ENCODE peak calls at places on chromosomes 2 and 18, in six cellular contexts. W is PC-3, I is WTC11, E is mammary epithelial cell, F is kidney, S is mesothelial cell of epicardium. P is an unnamed sample.

GRCh38 chr2:29528891-29529520 is 392.4 kb downstream of the ALK start:
- DNase-seq in W (peak), I (no peak), E (no peak), F (peak), S (no peak), P (no peak)

GRCh38 chr2:45123521-45124191 is 114.4 kb upstream of the SIX2 start:
- DNase-seq in W (peak), I (no peak), E (no peak), F (no peak), S (no peak), P (no peak)

GRCh38 chr2:6072757-6073156 is 380.6 kb downstream of the SOX11 start:
- DNase-seq in W (no peak), I (no peak), E (no peak), F (no peak), S (no peak), P (no peak)

GRCh38 chr2:143558665-143559064 is 429.4 kb downstream of the ARHGAP15 start:
- DNase-seq in W (peak), I (no peak), E (peak), F (no peak), S (no peak), P (no peak)

GRCh38 chr2:53130441-53130943 is 637.1 kb upstream of the CHAC2 start:
- DNase-seq in W (peak), I (no peak), E (peak), F (no peak), S (no peak), P (no peak)

GRCh38 chr2:193272011-193272410 is 1077.3 kb upstream of the TMEFF2 start:
- DNase-seq in W (no peak), I (no peak), E (no peak), F (no peak), S (no peak), P (no peak)

GRCh38 chr18:70182548-70182947 is 22.9 kb downstream of the RTTN start:
- DNase-seq in W (no peak), I (no peak), E (no peak), F (no peak), S (no peak), P (no peak)

GRCh38 chr2:228507870-228508269 is 326.4 kb upstream of the SPHKAP start:
- DNase-seq in W (no peak), I (peak), E (no peak), F (no peak), S (no peak), P (no peak)

GRCh38 chr18:45877403-45877802 is 51.9 kb downstream of the SIGLEC15 start:
- DNase-seq in W (no peak), I (no peak), E (no peak), F (no peak), S (no peak), P (no peak)
- TF ChIP-seq CTCF in W (no peak), I (no peak), E (no peak), F (no peak), S (no peak), P (no peak)

GRCh38 chr2:234147335-234147861 is 96.9 kb downstream of the SPP2 start:
- DNase-seq in W (no peak), I (no peak), E (no peak), F (no peak), S (no peak), P (no peak)

GRCh38 chr2:234142530-234142929 is 92.0 kb downstream of the SPP2 start:
- DNase-seq in W (peak), I (no peak), E (no peak), F (no peak), S (no peak), P (no peak)

GRCh38 chr2:234145057-234145456 is 94.6 kb downstream of the SPP2 start:
- DNase-seq in W (no peak), I (no peak), E (no peak), F (no peak), S (no peak), P (no peak)

GRCh38 chr2:234145511-234145910 is 95.0 kb downstream of the SPP2 start:
- DNase-seq in W (no peak), I (no peak), E (no peak), F (no peak), S (no peak), P (no peak)

DNA sequence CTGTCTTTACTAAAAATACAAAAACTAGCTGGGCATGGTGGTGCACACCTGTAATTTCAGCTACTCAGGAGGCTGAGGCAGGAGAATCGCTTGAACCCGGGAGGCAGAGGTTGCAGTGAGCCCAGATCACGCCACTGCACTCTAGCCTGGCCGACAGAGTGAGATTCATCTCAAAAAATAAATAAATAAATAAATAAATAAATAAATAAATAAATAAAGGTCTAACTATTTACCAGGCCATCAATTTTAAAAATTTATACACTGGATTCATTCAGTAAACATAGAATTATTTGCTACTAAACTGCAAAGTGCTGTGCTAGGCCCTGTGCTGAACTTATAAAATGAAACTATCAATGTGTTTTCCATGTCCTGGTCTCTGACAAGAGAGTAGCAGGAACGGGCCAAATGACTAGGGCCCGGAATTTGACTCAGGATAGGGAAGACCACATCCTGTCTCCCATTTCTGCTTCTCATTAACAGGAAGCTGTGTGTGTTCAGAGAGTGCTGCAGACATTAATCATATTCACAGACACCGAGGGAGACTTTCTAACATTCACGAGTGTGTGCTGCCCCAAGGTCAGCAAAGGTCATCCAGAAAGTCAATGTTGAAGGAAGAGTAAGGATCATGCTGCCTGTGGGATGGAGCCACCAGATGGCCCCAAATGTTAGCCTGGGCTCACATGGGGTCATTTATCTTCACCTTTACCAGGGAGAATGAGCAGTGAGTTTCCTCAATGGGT is 95.8 kb downstream of the SPP2 start:
- DNase-seq in W (peak), I (no peak), E (peak), F (no peak), S (no peak), P (no peak)
- TF ChIP-seq CTCF in W (peak), I (no peak), E (no peak), F (no peak), S (no peak), P (no peak)

DNA sequence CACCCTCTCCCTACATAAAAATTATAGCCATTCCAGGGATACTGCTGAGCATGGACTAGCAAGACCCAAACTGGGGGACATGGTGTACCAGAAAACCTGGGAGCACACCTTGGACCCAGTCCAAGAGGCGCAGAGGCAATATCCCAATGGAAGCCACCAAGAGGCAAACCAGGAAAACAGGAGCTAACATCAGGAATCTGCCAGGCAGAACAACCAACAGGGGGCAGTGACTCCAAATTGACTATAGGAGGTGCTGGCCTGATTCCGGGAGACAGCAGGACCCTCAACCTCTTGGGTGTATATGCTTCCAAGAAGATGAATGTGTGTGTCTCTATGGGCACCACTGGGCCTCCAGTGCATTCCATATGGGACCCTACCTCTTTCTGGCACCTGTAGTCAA is 172.7 kb upstream of the ARL4C start:
- DNase-seq in W (no peak), I (peak), E (no peak), F (no peak), S (no peak), P (no peak)
- TF ChIP-seq CTCF in W (peak), I (peak), E (no peak), F (peak), S (no peak), P (no peak)

DNA sequence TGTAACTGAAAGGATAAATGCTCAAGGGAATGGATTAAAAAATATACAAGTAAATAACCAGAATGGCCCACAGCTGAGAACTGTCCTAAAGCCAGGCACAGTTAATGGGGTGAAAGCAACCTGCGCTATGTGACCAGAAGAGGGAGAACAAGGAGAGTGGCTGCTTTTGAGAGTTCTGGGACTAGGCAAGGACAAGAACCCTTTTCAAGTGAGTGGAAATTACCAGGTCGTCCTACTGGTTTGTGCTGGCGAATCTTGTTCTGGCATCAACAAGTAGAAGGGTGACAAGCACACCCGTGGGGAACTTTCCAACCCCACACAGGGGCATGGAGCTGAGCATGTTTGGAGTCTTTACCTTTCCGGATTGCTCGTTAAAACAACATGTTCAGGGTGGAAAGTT is 82.8 kb downstream of the TMEM17 start:
- DNase-seq in W (peak), I (no peak), E (peak), F (no peak), S (no peak), P (no peak)
- TF ChIP-seq CTCF in W (peak), I (no peak), E (peak), F (no peak), S (no peak), P (no peak)

GRCh38 chr2:235027558-235028214 is 75.9 kb downstream of the SH3BP4 start:
- DNase-seq in W (peak), I (no peak), E (peak), F (no peak), S (no peak), P (no peak)

GRCh38 chr2:235026137-235026536 is 74.3 kb downstream of the SH3BP4 start:
- DNase-seq in W (peak), I (no peak), E (peak), F (peak), S (no peak), P (no peak)

GRCh38 chr2:235024951-235025773 is 73.3 kb downstream of the SH3BP4 start:
- DNase-seq in W (no peak), I (no peak), E (no peak), F (peak), S (no peak), P (no peak)

GRCh38 chr2:235028646-235029045 is 76.8 kb downstream of the SH3BP4 start:
- DNase-seq in W (no peak), I (no peak), E (no peak), F (peak), S (no peak), P (no peak)

DNA sequence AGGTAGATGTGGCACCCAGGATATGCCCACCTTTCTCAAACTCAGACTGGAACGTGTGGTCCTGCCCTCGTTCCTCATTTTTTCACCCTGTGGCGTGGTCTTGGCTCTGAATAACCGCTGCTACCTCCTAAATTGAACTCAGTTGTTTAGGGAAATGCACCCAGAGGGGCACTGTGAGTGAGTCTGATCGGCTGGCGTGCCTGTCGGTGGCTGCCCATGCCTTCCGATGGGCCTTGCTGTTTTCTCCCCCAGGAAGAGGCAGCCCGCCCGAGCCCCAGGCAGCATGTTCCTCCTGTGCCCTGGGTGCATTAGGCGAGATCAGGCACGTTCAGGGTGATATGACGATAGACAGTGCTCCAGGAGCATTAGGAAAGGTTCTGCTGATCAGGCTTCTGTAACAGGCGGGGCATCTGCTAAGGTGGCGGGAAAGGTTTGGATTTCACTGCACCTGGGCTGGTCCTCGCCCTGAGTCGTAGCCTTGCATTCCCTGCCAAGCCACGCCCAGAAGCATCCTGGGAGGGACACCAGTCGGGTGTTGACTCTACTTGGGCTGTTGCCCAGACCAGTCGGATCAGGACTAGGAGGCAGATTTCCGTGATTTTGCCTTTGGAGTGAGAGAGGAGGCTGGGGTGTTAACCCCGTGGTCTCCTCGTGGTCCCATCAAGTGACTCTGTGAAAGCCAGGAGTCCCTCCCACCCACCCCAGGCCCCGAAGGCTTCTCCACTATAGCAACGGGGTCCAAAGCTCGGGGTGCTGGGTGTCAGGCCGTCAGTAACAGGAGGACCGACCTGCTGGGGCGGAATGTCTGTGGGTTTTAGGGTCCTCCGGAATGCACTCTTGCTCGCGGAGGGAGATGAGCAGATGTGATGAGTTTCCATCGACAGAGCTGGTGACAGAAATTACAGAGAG is 75.1 kb downstream of the SH3BP4 start:
- DNase-seq in W (peak), I (no peak), E (peak), F (peak), S (no peak), P (no peak)
- TF ChIP-seq CTCF in W (no peak), I (no peak), E (no peak), F (no peak), S (no peak), P (no peak)

GRCh38 chr18:75959150-75959549 is 531.6 kb upstream of the SMIM21 start:
- DNase-seq in W (no peak), I (no peak), E (no peak), F (no peak), S (no peak), P (no peak)

GRCh38 chr18:75962177-75962576 is 532.9 kb downstream of the ZNF516 start:
- DNase-seq in W (no peak), I (no peak), E (no peak), F (no peak), S (no peak), P (no peak)

GRCh38 chr18:75958683-75959082 is 531.2 kb upstream of the SMIM21 start:
- DNase-seq in W (no peak), I (no peak), E (no peak), F (no peak), S (no peak), P (no peak)
- TF ChIP-seq CTCF in W (peak), I (no peak), E (peak), F (no peak), S (no peak), P (no peak)

GRCh38 chr2:202148515-202149154 is 75.6 kb downstream of the KIAA2012 start:
- DNase-seq in W (no peak), I (no peak), E (no peak), F (no peak), S (no peak), P (no peak)

GRCh38 chr2:202147775-202148174 is 74.7 kb downstream of the KIAA2012 start:
- DNase-seq in W (no peak), I (no peak), E (no peak), F (no peak), S (no peak), P (no peak)

GRCh38 chr2:202149953-202150352 is 76.9 kb downstream of the KIAA2012 start:
- DNase-seq in W (no peak), I (no peak), E (no peak), F (no peak), S (no peak), P (no peak)

GRCh38 chr2:202152104-202152771 is 79.2 kb downstream of the KIAA2012 start:
- DNase-seq in W (no peak), I (no peak), E (no peak), F (no peak), S (no peak), P (no peak)

DNA sequence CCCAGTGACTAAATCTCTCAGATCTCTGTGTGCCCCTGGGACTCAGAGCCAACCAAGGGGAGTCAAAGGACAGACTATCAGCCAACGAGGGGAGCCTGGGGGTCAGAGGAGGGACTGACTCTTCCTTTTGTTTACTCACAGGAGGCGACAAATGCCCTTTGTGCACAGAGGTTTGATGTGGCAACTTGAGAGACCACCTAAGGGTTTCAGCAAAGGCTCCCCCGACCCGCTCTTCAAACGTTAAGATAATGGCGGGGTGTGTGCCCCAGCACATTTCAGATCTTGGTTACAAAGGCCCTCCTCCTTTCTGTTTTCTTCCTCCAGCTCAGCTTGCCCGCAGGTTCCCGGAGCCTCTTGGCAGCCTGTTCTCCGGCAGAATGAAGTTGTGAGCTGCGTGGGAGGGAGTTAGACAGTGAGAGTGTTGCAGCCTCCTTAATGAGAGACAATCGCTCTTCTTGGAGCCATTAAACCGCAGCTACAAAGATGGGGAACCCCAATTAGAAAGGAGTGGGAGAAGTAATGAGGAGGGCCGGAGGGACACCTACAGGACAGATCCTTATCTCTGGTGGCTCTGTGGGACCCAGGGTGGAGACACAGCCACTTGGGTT is 76.2 kb downstream of the KIAA2012 start:
- DNase-seq in W (no peak), I (peak), E (peak), F (no peak), S (no peak), P (no peak)
- TF ChIP-seq CTCF in W (no peak), I (no peak), E (no peak), F (no peak), S (no peak), P (no peak)

DNA sequence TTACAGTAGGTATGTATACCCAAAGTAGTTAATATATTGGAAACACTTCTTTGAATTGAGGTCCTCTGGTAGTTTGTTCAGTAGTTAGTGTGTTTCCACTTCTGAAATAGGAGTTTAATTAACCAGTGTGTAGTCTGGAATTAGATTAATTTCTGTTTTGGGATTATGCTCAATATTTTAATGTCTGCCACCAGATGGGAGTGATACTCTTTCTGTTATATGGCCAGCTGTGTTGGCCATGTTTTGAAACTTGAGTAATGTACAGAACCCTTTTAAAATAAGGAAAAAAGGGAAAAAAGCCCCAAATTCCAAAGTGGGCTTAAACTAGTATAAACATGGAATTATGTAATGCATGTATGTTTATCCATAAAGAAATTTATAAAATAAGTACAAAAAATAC is 147.7 kb downstream of the CTNNA2 start:
- DNase-seq in W (no peak), I (no peak), E (no peak), F (no peak), S (no peak), P (no peak)
- TF ChIP-seq CTCF in W (no peak), I (no peak), E (no peak), F (no peak), S (no peak), P (no peak)

P was measured in GM13976.